ENCODE peak calls at places on chromosomes 6 and 20, in four cellular contexts. V is endothelial cell of umbilical vein, D is K562, X is GM12878. W is an unnamed sample.

GRCh38 chr20:40591104-40591503 is 97.9 kb downstream of the MAFB start:
- DNase-seq in V (no peak), D (no peak), X (no peak), W (no peak)

GRCh38 chr20:24650091-24650490 is 180.7 kb downstream of the SYNDIG1 start:
- DNase-seq in X (no peak), V (no peak), D (no peak), W (peak; percentile 89)

GRCh38 chr6:93678841-93679454 is 259.6 kb upstream of the EPHA7 start:
- DNase-seq in V (peak; percentile 11), D (no peak), X (no peak), W (no peak)

GRCh38 chr6:138800377-138801150 is 4.7 kb downstream of the ECT2L start:
- DNase-seq in V (no peak), D (no peak), X (no peak), W (no peak)

GRCh38 chr20:45346851-45347250 is 1.4 kb downstream of the SDC4 start:
- DNase-seq in D (no peak), V (no peak), X (no peak), W (no peak)

GRCh38 chr20:51335329-51335841 is 207.1 kb downstream of the NFATC2 start:
- DNase-seq in D (no peak), X (no peak), V (no peak), W (peak; percentile 100)

GRCh38 chr6:69622230-69622629 is 174.6 kb downstream of the LMBRD1 start:
- DNase-seq in D (peak; percentile 7), X (no peak), V (no peak), W (no peak)

GRCh38 chr6:36947570-36948351 is 6.8 kb upstream of the PI16 start:
- DNase-seq in X (no peak), D (peak; percentile 5), V (no peak), W (peak; percentile 24)

GRCh38 chr6:167947716-167948115 is 49.8 kb upstream of the KIF25 start:
- DNase-seq in V (no peak), X (no peak), D (no peak), W (no peak)

GRCh38 chr6:167855825-167856425 is 29.2 kb downstream of the AFDN start:
- DNase-seq in D (peak; percentile 82), V (peak; percentile 42), X (no peak), W (peak; percentile 97)

GRCh38 chr6:158142789-158143188 is 25.3 kb downstream of the SERAC1 start:
- DNase-seq in V (peak; percentile 39), D (no peak), X (no peak), W (peak; percentile 88)

GRCh38 chr6:31971993-31972708 is at the start of gene DXO:
- DNase-seq in D (peak; percentile 99), X (peak; percentile 94), V (peak; percentile 98), W (peak; percentile 99)

GRCh38 chr20:19211661-19212523 is 550 bp upstream of the SLC24A3 start:
- DNase-seq in D (no peak), X (no peak), V (no peak), W (no peak)

GRCh38 chr6:63899550-63899949 is 263.9 kb downstream of the PHF3 start:
- DNase-seq in V (no peak), D (no peak), X (no peak), W (peak; percentile 68)

GRCh38 chr20:62595491-62595890 is 46.8 kb upstream of the SLCO4A1 start:
- DNase-seq in V (peak; percentile 69), D (peak; percentile 59), X (no peak), W (peak; percentile 55)

GRCh38 chr6:29553268-29554057 is 6.1 kb downstream of the UBD start:
- DNase-seq in X (no peak), V (peak; percentile 4), D (no peak), W (peak; percentile 54)

GRCh38 chr20:13101276-13101675 is 92.5 kb downstream of the SPTLC3 start:
- DNase-seq in V (no peak), D (no peak), X (no peak), W (no peak)

GRCh38 chr6:100138346-100139022 is 144.5 kb upstream of the MCHR2 start:
- DNase-seq in D (no peak), V (no peak), X (no peak), W (no peak)

GRCh38 chr20:63319164-63320040 is 26.4 kb downstream of the COL20A1 start:
- DNase-seq in X (no peak), D (no peak), V (no peak), W (no peak)

GRCh38 chr6:125078602-125079321 is 74.8 kb upstream of the TPD52L1 start:
- DNase-seq in X (no peak), V (no peak), D (no peak), W (no peak)

GRCh38 chr6:100664274-100665040 is 199.7 kb upstream of the SIM1 start:
- DNase-seq in D (peak; percentile 8), X (no peak), V (peak; percentile 40), W (peak; percentile 57)

GRCh38 chr20:9912858-9913434 is 74.1 kb upstream of the PAK5 start:
- DNase-seq in V (peak; percentile 63), D (peak; percentile 4), X (no peak), W (peak; percentile 42)

GRCh38 chr20:21002486-21002885 is 103.7 kb downstream of the LINC00237 start:
- DNase-seq in V (no peak), D (no peak), X (no peak), W (no peak)

GRCh38 chr6:137846772-137847313 is 20.2 kb upstream of the TNFAIP3 start:
- DNase-seq in D (peak; percentile 18), V (no peak), X (no peak), W (no peak)

GRCh38 chr6:148513145-148514071 is 170.8 kb downstream of the SASH1 start:
- DNase-seq in D (no peak), V (no peak), X (no peak), W (peak; percentile 63)

GRCh38 chr6:34922177-34922663 is 33.2 kb downstream of the ANKS1A start:
- DNase-seq in X (no peak), D (no peak), V (peak; percentile 13), W (peak; percentile 81)

GRCh38 chr20:47181056-47181862 is 175.2 kb downstream of the ZMYND8 start:
- DNase-seq in D (peak; percentile 81), V (peak; percentile 57), X (no peak), W (peak; percentile 83)

GRCh38 chr20:38321959-38322598 is 18.1 kb downstream of the BPI start:
- DNase-seq in X (no peak), V (peak; percentile 69), D (peak; percentile 49), W (peak; percentile 73)

GRCh38 chr6:136566851-136567250 is 16.6 kb upstream of the MAP7 start:
- DNase-seq in X (no peak), V (peak; percentile 49), D (no peak), W (no peak)

GRCh38 chr20:31675828-31676533 is 38.3 kb downstream of the COX4I2 start:
- DNase-seq in X (no peak), V (peak; percentile 57), D (peak; percentile 94), W (peak; percentile 25)

GRCh38 chr20:54398814-54399213 is 76.6 kb upstream of the DOK5 start:
- DNase-seq in D (no peak), X (no peak), V (no peak), W (no peak)

GRCh38 chr20:12928755-12929401 is 79.9 kb upstream of the SPTLC3 start:
- DNase-seq in X (no peak), D (no peak), V (peak; percentile 77), W (peak; percentile 87)

GRCh38 chr6:73394577-73395354 is at the start of gene DDX43:
- DNase-seq in D (no peak), V (peak; percentile 72), X (no peak), W (no peak)

GRCh38 chr6:403659-404655 is 12.4 kb downstream of the IRF4 start:
- DNase-seq in X (no peak), D (no peak), V (no peak), W (no peak)

GRCh38 chr6:113856571-113857564 is at the start of gene MARCKS:
- DNase-seq in D (peak; percentile 73), X (no peak), V (peak; percentile 93), W (peak; percentile 92)

GRCh38 chr6:6811151-6812002 is 222.9 kb downstream of the LY86 start:
- DNase-seq in D (no peak), X (no peak), V (peak; percentile 91), W (peak; percentile 67)

GRCh38 chr6:4848382-4849068 is 72.3 kb downstream of the CDYL start:
- DNase-seq in X (no peak), V (peak; percentile 56), D (peak; percentile 49), W (no peak)

GRCh38 chr6:35624341-35625070 is 64.2 kb downstream of the FKBP5 start:
- DNase-seq in D (no peak), X (no peak), V (peak; percentile 42), W (peak; percentile 27)

GRCh38 chr20:58810116-58810878 is 40.4 kb downstream of the GNAS-AS1 start:
- DNase-seq in D (no peak), V (no peak), X (no peak), W (peak; percentile 4)
- TF ChIP-seq FOS in D (no peak), V (no peak), X (no peak), W (no peak)

GRCh38 chr6:105212587-105212986 is 32.8 kb upstream of the POPDC3 start:
- DNase-seq in D (no peak), X (peak; percentile 16), V (no peak), W (no peak)

GRCh38 chr6:105210932-105211531 is 31.2 kb upstream of the POPDC3 start:
- DNase-seq in V (peak; percentile 5), X (no peak), D (no peak), W (no peak)

GRCh38 chr6:105209950-105210706 is 30.3 kb upstream of the POPDC3 start:
- DNase-seq in D (no peak), X (no peak), V (peak; percentile 56), W (peak; percentile 85)

GRCh38 chr6:105213272-105213671 is 33.5 kb upstream of the POPDC3 start:
- DNase-seq in D (no peak), X (no peak), V (no peak), W (no peak)

GRCh38 chr6:105211831-105212230 is 32.0 kb upstream of the POPDC3 start:
- DNase-seq in X (no peak), D (no peak), V (no peak), W (peak; percentile 41)
- TF ChIP-seq FOS in X (no peak), D (no peak), V (no peak), W (no peak)

GRCh38 chr6:3460253-3460652 is 3.4 kb upstream of the SLC22A23 start:
- DNase-seq in X (no peak), V (no peak), D (no peak), W (no peak)
- TF ChIP-seq FOS in X (no peak), V (peak; percentile 10), D (no peak), W (no peak)

GRCh38 chr6:154432533-154433476 is 76.2 kb upstream of the IPCEF1 start:
- DNase-seq in V (peak; percentile 94), D (peak; percentile 87), X (no peak), W (no peak)
- TF ChIP-seq FOS in V (peak; percentile 73), D (no peak), X (no peak), W (no peak)

GRCh38 chr20:61517419-61517818 is 265.4 kb downstream of the CDH4 start:
- DNase-seq in V (no peak), X (no peak), D (no peak), W (no peak)
- TF ChIP-seq FOS in V (no peak), X (no peak), D (no peak), W (no peak)

GRCh38 chr6:169979873-169980440 is 228.5 kb downstream of the ERMARD start:
- DNase-seq in D (no peak), V (no peak), X (no peak), W (no peak)
- TF ChIP-seq FOS in D (no peak), V (no peak), X (no peak), W (no peak)